ENCODE peak calls at places on chromosomes 4 and X, in nine cellular contexts. L is HCT116, F is OCI-LY7, U is PC-3, V is neural progenitor cell, P is GM23248, G is hepatocyte, Q is GM23338, C is SK-N-SH. K is an unnamed sample.
A peak's percentile ranks its signal among the peaks of the same experiment; 100 is the strongest.

GRCh38 chr4:8185280-8185679 is 13.8 kb upstream of the SH3TC1 start:
- DNase-seq in C (no peak), P (peak; percentile 96), Q (no peak), F (no peak), U (peak; percentile 72), L (no peak), V (no peak), G (no peak), K (no peak)

GRCh38 chrX:19440713-19441112 is 74.6 kb downstream of the MAP3K15 start:
- DNase-seq in U (peak; percentile 13), L (no peak), P (peak; percentile 3), C (no peak), F (no peak), V (no peak), Q (no peak), G (no peak), K (no peak)

GRCh38 chrX:19019996-19020395 is 36.1 kb upstream of the PHKA2 start:
- DNase-seq in V (no peak), U (no peak), F (no peak), L (no peak), Q (no peak), C (no peak), P (no peak), G (no peak), K (no peak)

GRCh38 chr4:82786004-82786400 is 12.6 kb downstream of the SCD5 start:
- DNase-seq in G (no peak), C (no peak), V (peak; percentile 47), L (no peak), F (no peak), P (peak; percentile 40), Q (peak; percentile 63), U (peak; percentile 1), K (no peak)

GRCh38 chrX:141405486-141405877 is 163.2 kb upstream of the SPANXC start:
- DNase-seq in U (peak; percentile 79), V (no peak), G (no peak), C (no peak), L (no peak), Q (no peak), F (no peak), P (peak; percentile 22), K (no peak)

GRCh38 chrX:37755073-37755472 is 24.8 kb upstream of the CYBB start:
- DNase-seq in C (no peak), U (no peak), G (no peak), V (no peak), L (no peak), F (peak; percentile 86), Q (no peak), P (no peak), K (peak; percentile 80)

GRCh38 chr4:124199755-124200154 is 512.8 kb downstream of the ANKRD50 start:
- DNase-seq in P (peak; percentile 65), G (no peak), Q (no peak), F (no peak), V (no peak), L (no peak), C (no peak), U (peak; percentile 78), K (no peak)

GRCh38 chr4:126544276-126544675 is 1088.5 kb upstream of the INTU start:
- DNase-seq in C (no peak), Q (no peak), F (no peak), U (no peak), L (no peak), P (no peak), V (no peak), G (no peak), K (no peak)

GRCh38 chr4:167232805-167233522 is 1.3 kb downstream of the SPOCK3 start:
- DNase-seq in L (no peak), Q (peak; percentile 40), F (no peak), U (no peak), V (peak; percentile 30), C (no peak), G (no peak), P (no peak), K (no peak)

GRCh38 chr4:167238226-167238625 is 3.9 kb upstream of the SPOCK3 start:
- DNase-seq in U (no peak), P (no peak), G (no peak), Q (no peak), F (no peak), V (no peak), C (no peak), L (no peak), K (no peak)

GRCh38 chr4:167230744-167231143 is 3.5 kb downstream of the SPOCK3 start:
- DNase-seq in C (no peak), L (no peak), U (no peak), F (no peak), V (no peak), G (no peak), Q (no peak), P (no peak), K (no peak)

GRCh38 chr4:167234388-167234881 is at the start of gene SPOCK3:
- DNase-seq in G (peak; percentile 70), L (peak; percentile 18), P (peak; percentile 40), F (no peak), C (peak; percentile 61), Q (peak; percentile 71), U (peak; percentile 44), V (peak; percentile 75), K (peak; percentile 26)

DNA sequence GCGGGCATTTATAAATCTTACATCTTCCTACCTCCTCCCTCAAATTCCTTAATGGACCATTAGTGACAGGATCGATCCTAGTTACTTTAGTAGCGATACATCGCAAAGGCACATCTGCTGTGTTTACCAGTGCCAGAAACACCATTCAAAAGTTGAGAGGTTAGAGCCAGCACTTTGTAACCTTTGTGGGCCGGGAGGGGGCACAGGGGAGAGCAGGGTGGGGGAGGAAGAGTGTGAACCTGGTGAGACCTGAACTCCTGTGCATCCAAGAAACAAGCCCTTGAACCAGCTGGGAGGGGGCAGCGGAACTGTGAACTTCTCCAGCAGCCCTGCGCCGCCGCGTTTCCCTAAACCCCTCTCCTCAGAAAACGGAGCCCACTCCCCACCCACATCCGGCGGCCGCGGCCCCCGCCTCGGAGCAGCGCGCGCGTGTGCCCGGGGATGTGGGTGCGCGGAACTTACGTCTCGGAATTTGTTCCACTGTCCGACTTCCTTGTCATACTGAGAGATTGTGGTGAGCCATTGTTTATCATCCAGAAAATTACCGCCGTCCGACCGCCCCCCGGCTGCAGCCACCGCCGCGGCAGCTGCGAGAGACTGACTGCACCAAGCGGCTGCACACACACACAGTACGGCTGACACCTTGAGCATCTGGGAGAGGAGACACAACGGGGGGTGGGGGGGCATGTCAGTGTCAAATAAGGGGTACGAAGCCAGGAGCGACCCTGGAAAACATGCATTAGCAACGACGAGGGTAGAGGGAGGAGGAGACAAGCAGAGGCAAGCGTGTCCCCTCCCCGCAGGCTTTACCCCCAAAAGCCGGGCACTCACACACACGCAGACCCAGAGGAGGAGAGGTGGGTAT is 539 bp downstream of the SPOCK3 start:
- DNase-seq in F (no peak), P (peak; percentile 7), G (peak; percentile 28), L (no peak), U (peak; percentile 26), V (peak; percentile 52), Q (peak; percentile 41), C (peak; percentile 51), K (no peak)
- H3K4me3 ChIP-seq in F (no peak overlapping the region), P (peak overlapping the region; percentile 48), G (peak overlapping the region; percentile 53), L (peak overlapping the region; percentile 59), U (peak overlapping the region; percentile 89), V (peak overlapping the region; percentile 69), Q (peak overlapping the region; percentile 76), C (peak overlapping the region; percentile 65), K (peak overlapping the region; percentile 46)

GRCh38 chrX:129782015-129782495 is 2.3 kb downstream of the SASH3 start:
- DNase-seq in V (no peak), C (no peak), P (no peak), F (no peak), L (no peak), U (no peak), Q (no peak), G (no peak), K (no peak)
- H3K4me1 ChIP-seq in V (no peaks in the 10 kb centered on the region), C (no peaks in the 10 kb centered on the region), P (no peaks in the 10 kb centered on the region), F (peaks cover 68% of the 10 kb centered on the region), L (no peaks in the 10 kb centered on the region), U (peaks cover 7% of the 10 kb centered on the region), Q (no peaks in the 10 kb centered on the region), G (no peaks in the 10 kb centered on the region), K (peaks cover 68% of the 10 kb centered on the region)

GRCh38 chr4:41361831-41362646 is 105.3 kb downstream of the UCHL1 start:
- DNase-seq in L (no peak), V (peak; percentile 20), P (peak; percentile 36), C (peak; percentile 39), Q (peak; percentile 27), U (peak; percentile 25), F (no peak), G (no peak), K (no peak)

GRCh38 chr4:41365726-41366125 is 109.0 kb downstream of the UCHL1 start:
- DNase-seq in U (no peak), F (no peak), L (no peak), V (peak; percentile 17), C (no peak), P (no peak), G (no peak), Q (peak; percentile 49), K (no peak)

GRCh38 chr4:41364871-41365270 is 108.1 kb downstream of the UCHL1 start:
- DNase-seq in U (no peak), P (peak; percentile 30), F (no peak), V (no peak), G (no peak), Q (no peak), C (no peak), L (no peak), K (no peak)

GRCh38 chr4:41362647-41363383 is 106.1 kb downstream of the UCHL1 start:
- DNase-seq in F (no peak), U (no peak), V (peak; percentile 65), P (peak; percentile 24), C (no peak), Q (peak; percentile 92), L (no peak), G (no peak), K (no peak)

DNA sequence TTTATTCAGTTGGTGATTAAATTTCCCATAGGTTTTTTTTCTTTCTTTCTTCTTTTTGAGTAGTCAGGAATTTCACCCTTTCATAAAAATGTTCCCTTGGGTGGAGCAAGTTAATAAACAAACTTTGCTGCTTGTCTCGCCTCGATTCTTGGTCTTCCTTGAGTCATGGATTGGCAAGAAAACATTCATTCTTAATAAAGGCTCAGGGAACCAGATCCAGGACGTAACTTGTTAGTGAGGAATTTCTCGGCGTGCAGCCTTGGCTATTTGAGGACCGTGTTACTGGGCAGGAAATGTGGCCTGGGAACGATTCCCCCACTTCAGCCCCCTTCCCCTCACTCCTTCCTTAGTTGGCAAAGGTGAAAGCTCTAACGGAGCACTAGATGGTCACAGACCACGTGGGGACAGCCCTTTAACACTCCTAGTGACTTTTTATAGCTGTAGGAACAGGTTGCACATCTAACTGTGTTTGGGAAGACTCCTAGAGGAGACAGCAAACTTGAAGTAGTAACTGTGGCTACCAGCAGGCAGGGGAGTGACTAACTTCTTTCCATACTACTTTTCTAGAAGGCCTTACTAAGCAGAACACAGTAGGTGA is 106.8 kb downstream of the UCHL1 start:
- DNase-seq in Q (peak; percentile 63), F (no peak), P (peak; percentile 80), G (no peak), V (peak; percentile 37), L (no peak), C (no peak), U (peak; percentile 60), K (no peak)
- TF ChIP-seq EZH2phosphoT487 in Q (no peak), F (no peak), P (no peak), G (no peak), V (no peak), L (no peak), C (no peak), U (no peak), K (no peak)

GRCh38 chrX:134025986-134026731 is 40.8 kb upstream of the GPC3 start:
- DNase-seq in Q (peak; percentile 63), G (no peak), P (no peak), U (no peak), V (peak; percentile 34), F (no peak), L (no peak), C (no peak), K (no peak)

GRCh38 chrX:134024686-134025377 is 39.4 kb upstream of the GPC3 start:
- DNase-seq in C (no peak), F (no peak), P (peak; percentile 0), U (no peak), Q (no peak), L (no peak), V (no peak), G (no peak), K (no peak)

GRCh38 chrX:134023851-134024281 is 38.5 kb upstream of the GPC3 start:
- DNase-seq in Q (no peak), P (no peak), C (no peak), G (peak; percentile 18), F (no peak), V (peak; percentile 28), U (no peak), L (no peak), K (no peak)

GRCh38 chrX:134020910-134021309 is 35.5 kb upstream of the GPC3 start:
- DNase-seq in L (no peak), P (no peak), Q (peak; percentile 49), G (peak; percentile 16), C (peak; percentile 8), U (no peak), F (no peak), V (no peak), K (no peak)

DNA sequence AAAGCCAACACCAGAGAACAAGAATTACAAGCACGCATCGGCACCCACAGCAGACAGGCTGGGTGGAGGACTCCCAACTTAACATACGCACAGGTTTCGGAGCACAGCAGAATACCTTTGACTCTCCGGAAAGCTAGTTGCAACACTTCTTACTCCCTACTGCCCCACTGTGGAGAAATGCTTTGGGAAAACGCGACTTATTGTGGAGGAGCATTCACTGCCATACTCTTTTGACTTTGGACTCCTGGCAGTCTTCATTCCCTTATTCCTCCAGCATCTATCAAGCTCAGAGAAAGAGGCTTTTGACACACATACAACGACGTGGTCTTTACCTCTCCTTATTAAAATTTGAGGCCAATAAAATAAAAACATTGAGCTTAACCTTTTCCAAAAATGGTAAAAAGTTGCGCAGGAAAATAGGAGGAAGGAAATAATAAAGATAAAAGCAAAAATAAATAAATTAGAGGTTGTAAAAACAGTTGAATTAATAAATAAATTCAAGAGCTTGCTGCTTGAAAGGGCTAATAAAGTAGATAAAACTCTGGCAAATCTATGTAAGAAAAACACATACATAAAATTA is 41.4 kb upstream of the GPC3 start:
- DNase-seq in F (no peak), V (peak; percentile 77), P (peak; percentile 28), C (peak; percentile 31), G (peak; percentile 79), L (peak; percentile 10), Q (peak; percentile 87), U (peak; percentile 56), K (peak; percentile 41)
- H3K4me3 ChIP-seq in F (no peak overlapping the region), V (peak overlapping the region; percentile 19), P (no peak overlapping the region), C (no peak overlapping the region), G (no peak overlapping the region), L (no peak overlapping the region), Q (peak overlapping the region; percentile 50), U (no peak overlapping the region), K (no peak overlapping the region)

K was measured in MM.1S.